ENCODE peak calls at places on chromosomes 12 and 14, in nine cellular contexts. X is activated CD4-positive, alpha-beta T cell treated with anti-CD3 and anti-CD28 coated beads, Interleukin-2, amount 50 U/mL, for 24 hours; O is stimulated activated CD4-positive, alpha-beta T cell treated with anti-CD3 and anti-CD28 coated beads, TNF-alpha, amount 100 ng/mL, for 24 hours; M is head of caudate nucleus; A is hippocampal formation; H is EL; B is GM23248; P is amniotic epithelial cell; K is activated CD8-positive, alpha-beta memory T cell treated with anti-CD3 and anti-CD28 coated beads, Interleukin-2, amount 50 U/mL, for 48 hours. Q is an unnamed sample.

GRCh38 chr12:93380480-93381121 is 2.9 kb downstream of the NUDT4 start:
- DNase-seq in X (no peak), O (no peak), M (no peak), A (no peak), H (peak), B (peak), P (peak), K (no peak), Q (no peak)

GRCh38 chr14:60311417-60311816 is 62.4 kb downstream of the PPM1A start:
- DNase-seq in X (no peak), O (no peak), M (no peak), A (no peak), H (peak), B (peak), P (peak), K (no peak), Q (no peak)

GRCh38 chr14:103184046-103184445 is 60.8 kb downstream of the TNFAIP2 start:
- DNase-seq in X (no peak), O (no peak), M (no peak), A (no peak), H (no peak), B (no peak), P (no peak), K (no peak), Q (no peak)

GRCh38 chr12:124159655-124160054 is 135.2 kb upstream of the RFLNA start:
- DNase-seq in X (no peak), O (no peak), M (no peak), A (no peak), H (no peak), B (no peak), P (no peak), K (no peak), Q (no peak)

GRCh38 chr12:92759634-92760268 is 57.0 kb downstream of the PLEKHG7 start:
- DNase-seq in X (no peak), O (no peak), M (no peak), A (no peak), H (peak), B (peak), P (peak), K (no peak), Q (no peak)

GRCh38 chr12:51821423-51822260 is 26.9 kb downstream of the FIGNL2 start:
- DNase-seq in X (peak), O (no peak), M (peak), A (no peak), H (no peak), B (peak), P (no peak), K (peak), Q (no peak)

GRCh38 chr12:116882742-116883141 is 1.5 kb upstream of the HRK start:
- DNase-seq in X (no peak), O (no peak), M (no peak), A (peak), H (peak), B (peak), P (peak), K (no peak), Q (no peak)

GRCh38 chr14:100141133-100141497 is 18.3 kb downstream of the DEGS2 start:
- DNase-seq in X (no peak), O (no peak), M (no peak), A (no peak), H (no peak), B (no peak), P (no peak), K (no peak), Q (no peak)

GRCh38 chr12:56996793-56997545 is 9.4 kb downstream of the ZBTB39 start:
- DNase-seq in X (no peak), O (no peak), M (no peak), A (no peak), H (no peak), B (no peak), P (no peak), K (peak), Q (no peak)

GRCh38 chr14:39843881-39844280 is 411.6 kb upstream of the FBXO33 start:
- DNase-seq in X (no peak), O (no peak), M (no peak), A (no peak), H (no peak), B (no peak), P (no peak), K (no peak), Q (no peak)

GRCh38 chr12:29334911-29335310 is 46.1 kb downstream of the ERGIC2 start:
- DNase-seq in X (no peak), O (no peak), M (no peak), A (no peak), H (peak), B (peak), P (peak), K (no peak), Q (no peak)

GRCh38 chr12:76890407-76891143 is 11.8 kb upstream of the CSRP2 start:
- DNase-seq in X (peak), O (peak), M (peak), A (no peak), H (no peak), B (no peak), P (no peak), K (peak), Q (no peak)

GRCh38 chr12:119363037-119363436 is 28.5 kb downstream of the CCDC60 start:
- DNase-seq in X (no peak), O (no peak), M (no peak), A (no peak), H (no peak), B (no peak), P (no peak), K (no peak), Q (no peak)

GRCh38 chr12:131672941-131673330 is 38.0 kb upstream of the SFSWAP start:
- DNase-seq in X (no peak), O (no peak), M (no peak), A (no peak), H (no peak), B (no peak), P (no peak), K (no peak), Q (peak)

GRCh38 chr12:47903927-47904646 is 707 bp downstream of the VDR start:
- DNase-seq in X (peak), O (peak), M (no peak), A (no peak), H (peak), B (peak), P (peak), K (peak), Q (no peak)

GRCh38 chr12:103852498-103852992 is 11.5 kb upstream of the NT5DC3 start:
- DNase-seq in X (no peak), O (no peak), M (peak), A (no peak), H (no peak), B (peak), P (peak), K (no peak), Q (no peak)

GRCh38 chr12:69623970-69624369 is 13.3 kb upstream of the LRRC10 start:
- DNase-seq in X (no peak), O (no peak), M (no peak), A (no peak), H (no peak), B (no peak), P (peak), K (no peak), Q (no peak)

GRCh38 chr12:105355752-105356151 is 25.3 kb downstream of the C12orf75 start:
- DNase-seq in X (no peak), O (no peak), M (no peak), A (no peak), H (peak), B (peak), P (peak), K (no peak), Q (no peak)

GRCh38 chr14:100576091-100577085 is 10.8 kb downstream of the BEGAIN start:
- DNase-seq in X (no peak), O (no peak), M (no peak), A (no peak), H (no peak), B (no peak), P (no peak), K (no peak), Q (no peak)

GRCh38 chr12:27667540-27667939 is 28.7 kb upstream of the REP15 start:
- DNase-seq in X (no peak), O (no peak), M (no peak), A (no peak), H (peak), B (peak), P (peak), K (no peak), Q (no peak)

GRCh38 chr12:82593143-82593542 is 93.6 kb upstream of the TMTC2 start:
- DNase-seq in X (no peak), O (no peak), M (no peak), A (no peak), H (no peak), B (no peak), P (no peak), K (no peak), Q (no peak)

GRCh38 chr12:62933220-62933870 is 1.6 kb downstream of the PPM1H start:
- DNase-seq in X (no peak), O (no peak), M (peak), A (peak), H (peak), B (no peak), P (no peak), K (no peak), Q (no peak)

GRCh38 chr12:121184425-121184824 is 25.5 kb upstream of the P2RX4 start:
- DNase-seq in X (no peak), O (no peak), M (no peak), A (no peak), H (no peak), B (no peak), P (no peak), K (no peak), Q (no peak)

GRCh38 chr14:23613242-23614070 is 22.7 kb upstream of the DHRS2 start:
- DNase-seq in X (no peak), O (no peak), M (no peak), A (no peak), H (no peak), B (no peak), P (no peak), K (no peak), Q (no peak)

GRCh38 chr12:53053223-53054111 is 3.6 kb downstream of the TNS2 start:
- DNase-seq in X (peak), O (no peak), M (peak), A (peak), H (no peak), B (peak), P (peak), K (peak), Q (peak)

Q was measured in stimulated activated effector memory CD8-positive, alpha-beta T cell treated with anti-CD3 and anti-CD28 coated beads, Interleukin-12 subunit alpha, Interleukin-12 subunit beta, amount 100 ng/mL, for 72 hours.